ENCODE peak calls at places on chromosomes 4 and X, in eight cellular contexts. O, Y, S, N, L, Z, V and J are unnamed samples.

GRCh38 chrX:131366387-131366786 is 77.3 kb upstream of the IGSF1 start:
- DNase-seq in O (no peak), Y (no peak), S (no peak), N (no peak), L (no peak), Z (no peak), V (no peak), J (no peak)

GRCh38 chr4:2977116-2978097 is 14.0 kb downstream of the GRK4 start:
- DNase-seq in O (no peak), Y (no peak), S (no peak), N (no peak), L (no peak), Z (peak), V (no peak), J (no peak)

GRCh38 chr4:2337896-2338295 is 76.0 kb upstream of the MXD4 start:
- DNase-seq in O (peak), Y (no peak), S (no peak), N (peak), L (no peak), Z (no peak), V (no peak), J (peak)

GRCh38 chr4:95243892-95244291 is 304.9 kb downstream of the UNC5C start:
- DNase-seq in O (no peak), Y (no peak), S (no peak), N (no peak), L (no peak), Z (no peak), V (no peak), J (no peak)

GRCh38 chrX:69718102-69718501 is 102.2 kb downstream of the EDA start:
- DNase-seq in O (no peak), Y (no peak), S (no peak), N (no peak), L (no peak), Z (no peak), V (no peak), J (no peak)

GRCh38 chr4:6688879-6689505 is 4.7 kb upstream of the S100P start:
- DNase-seq in O (no peak), Y (peak), S (no peak), N (peak), L (peak), Z (peak), V (peak), J (peak)

GRCh38 chr4:109611045-109611616 is 51.1 kb downstream of the MCUB start:
- DNase-seq in O (no peak), Y (peak), S (no peak), N (no peak), L (no peak), Z (no peak), V (no peak), J (no peak)

GRCh38 chr4:119284876-119285611 is 36.9 kb downstream of the FABP2 start:
- DNase-seq in O (no peak), Y (no peak), S (no peak), N (no peak), L (no peak), Z (no peak), V (no peak), J (no peak)

GRCh38 chr4:151917145-151917775 is 156.5 kb upstream of the GATB start:
- DNase-seq in O (no peak), Y (no peak), S (no peak), N (no peak), L (no peak), Z (no peak), V (no peak), J (no peak)

GRCh38 chr4:87567191-87567590 is 38.0 kb upstream of the SPARCL1 start:
- DNase-seq in O (no peak), Y (peak), S (no peak), N (no peak), L (no peak), Z (no peak), V (no peak), J (no peak)

GRCh38 chr4:76374744-76375143 is 46.2 kb downstream of the CCDC158 start:
- DNase-seq in O (no peak), Y (no peak), S (no peak), N (no peak), L (no peak), Z (no peak), V (no peak), J (no peak)

GRCh38 chr4:7880681-7881080 is 59.0 kb downstream of the AFAP1 start:
- DNase-seq in O (no peak), Y (no peak), S (no peak), N (no peak), L (no peak), Z (no peak), V (no peak), J (no peak)

GRCh38 chr4:140603286-140603685 is 34.5 kb upstream of the UCP1 start:
- DNase-seq in O (no peak), Y (no peak), S (no peak), N (no peak), L (no peak), Z (no peak), V (no peak), J (no peak)

GRCh38 chr4:113884655-113885054 is 94.8 kb downstream of the ARSJ start:
- DNase-seq in O (no peak), Y (no peak), S (no peak), N (no peak), L (no peak), Z (no peak), V (no peak), J (no peak)

GRCh38 chr4:38610844-38611550 is 53.0 kb upstream of the KLF3 start:
- DNase-seq in O (no peak), Y (no peak), S (no peak), N (no peak), L (no peak), Z (no peak), V (no peak), J (no peak)

GRCh38 chrX:11864171-11864570 is 106.1 kb downstream of the MSL3 start:
- DNase-seq in O (no peak), Y (peak), S (no peak), N (no peak), L (no peak), Z (no peak), V (no peak), J (no peak)

GRCh38 chr4:6633091-6633906 is 7.2 kb upstream of the MRFAP1 start:
- DNase-seq in O (no peak), Y (peak), S (no peak), N (no peak), L (no peak), Z (peak), V (no peak), J (peak)

GRCh38 chr4:108034560-108034959 is 44.9 kb downstream of the HADH start:
- DNase-seq in O (no peak), Y (no peak), S (no peak), N (no peak), L (no peak), Z (no peak), V (peak), J (no peak)

GRCh38 chrX:40152706-40153334 is 55.1 kb upstream of the BCOR start:
- DNase-seq in O (peak), Y (peak), S (peak), N (peak), L (no peak), Z (no peak), V (no peak), J (no peak)

GRCh38 chr4:56050584-56050983 is 101.8 kb downstream of the CEP135 start:
- DNase-seq in O (no peak), Y (no peak), S (peak), N (no peak), L (no peak), Z (no peak), V (no peak), J (no peak)

GRCh38 chr4:151862766-151863165 is 102.0 kb upstream of the GATB start:
- DNase-seq in O (no peak), Y (peak), S (no peak), N (no peak), L (no peak), Z (no peak), V (no peak), J (no peak)

GRCh38 chr4:106615961-106616360 is 247.4 kb upstream of the GIMD1 start:
- DNase-seq in O (no peak), Y (no peak), S (no peak), N (no peak), L (no peak), Z (no peak), V (no peak), J (no peak)

GRCh38 chr4:114040319-114041116 is 61.1 kb upstream of the ARSJ start:
- DNase-seq in O (no peak), Y (no peak), S (no peak), N (no peak), L (no peak), Z (no peak), V (no peak), J (no peak)

GRCh38 chr4:33381806-33382205 is 2661.6 kb downstream of the PCDH7 start:
- DNase-seq in O (no peak), Y (no peak), S (peak), N (no peak), L (no peak), Z (no peak), V (no peak), J (no peak)

GRCh38 chr4:82968972-82969371 is 41.7 kb downstream of the LIN54 start:
- DNase-seq in O (no peak), Y (no peak), S (no peak), N (no peak), L (no peak), Z (no peak), V (no peak), J (no peak)

GRCh38 chrX:5236096-5236495 is 992.6 kb downstream of the NLGN4X start:
- DNase-seq in O (no peak), Y (no peak), S (peak), N (no peak), L (no peak), Z (no peak), V (no peak), J (no peak)

GRCh38 chr4:18020145-18020670 is 1.3 kb downstream of the LCORL start:
- DNase-seq in O (no peak), Y (no peak), S (peak), N (no peak), L (peak), Z (no peak), V (no peak), J (peak)

GRCh38 chr4:1230971-1231636 is 17.8 kb downstream of the CTBP1 start:
- DNase-seq in O (no peak), Y (no peak), S (no peak), N (no peak), L (no peak), Z (no peak), V (no peak), J (no peak)

GRCh38 chr4:163902417-163902816 is 407.9 kb downstream of the TMA16 start:
- DNase-seq in O (no peak), Y (no peak), S (no peak), N (no peak), L (no peak), Z (no peak), V (no peak), J (no peak)

GRCh38 chrX:115089419-115089818 is 72.0 kb upstream of the IL13RA2 start:
- DNase-seq in O (no peak), Y (no peak), S (no peak), N (no peak), L (no peak), Z (no peak), V (no peak), J (no peak)

GRCh38 chr4:31949045-31949444 is 1228.9 kb downstream of the PCDH7 start:
- DNase-seq in O (no peak), Y (no peak), S (no peak), N (no peak), L (no peak), Z (no peak), V (no peak), J (no peak)

GRCh38 chrX:78555401-78555980 is 103.6 kb downstream of the RTL3 start:
- DNase-seq in O (no peak), Y (no peak), S (no peak), N (no peak), L (no peak), Z (no peak), V (no peak), J (no peak)

GRCh38 chrX:2401590-2402360 is 99.0 kb downstream of the DHRSX start:
- DNase-seq in O (no peak), Y (no peak), S (no peak), N (no peak), L (no peak), Z (no peak), V (no peak), J (no peak)

GRCh38 chr4:6182390-6183280 is 17.7 kb downstream of the JAKMIP1 start:
- DNase-seq in O (no peak), Y (no peak), S (no peak), N (no peak), L (no peak), Z (no peak), V (no peak), J (no peak)

GRCh38 chrX:96566856-96567255 is 117.8 kb upstream of the DIAPH2 start:
- DNase-seq in O (no peak), Y (no peak), S (no peak), N (no peak), L (no peak), Z (no peak), V (no peak), J (no peak)

GRCh38 chr4:157220026-157220881 is at the start of gene GRIA2:
- DNase-seq in O (no peak), Y (no peak), S (peak), N (peak), L (no peak), Z (peak), V (no peak), J (peak)

GRCh38 chrX:118420462-118420861 is 74.6 kb downstream of the WDR44 start:
- DNase-seq in O (no peak), Y (peak), S (no peak), N (no peak), L (no peak), Z (peak), V (no peak), J (no peak)

GRCh38 chr4:80431203-80431602 is 95.7 kb downstream of the CFAP299 start:
- DNase-seq in O (no peak), Y (no peak), S (no peak), N (no peak), L (no peak), Z (no peak), V (no peak), J (no peak)